ENCODE peak calls at places on chromosomes 3 and 15, in four cellular contexts. K, T, S and X are unnamed samples.

GRCh38 chr15:88882745-88883144 is 12.6 kb downstream of the HAPLN3 start:
- DNase-seq in S (no peak), T (no peak), K (peak; percentile 62), X (no peak)

GRCh38 chr3:42852443-42852842 is 23.2 kb downstream of the CYP8B1 start:
- DNase-seq in S (no peak), K (no peak), T (no peak), X (no peak)

GRCh38 chr3:33746412-33747116 is 28.5 kb upstream of the CLASP2 start:
- DNase-seq in K (no peak), S (no peak), T (no peak), X (no peak)

GRCh38 chr3:183764854-183765731 is 60.3 kb downstream of the MAP6D1 start:
- DNase-seq in S (no peak), K (peak; percentile 77), T (peak; percentile 67), X (peak; percentile 98)

GRCh38 chr3:182117583-182117982 is 405.9 kb downstream of the SOX2 start:
- DNase-seq in S (no peak), K (no peak), T (no peak), X (no peak)

GRCh38 chr3:30180305-30181275 is 425.8 kb upstream of the TGFBR2 start:
- DNase-seq in K (no peak), T (no peak), S (no peak), X (no peak)

GRCh38 chr15:78757636-78757905 is 53.7 kb downstream of the ADAMTS7 start:
- DNase-seq in T (no peak), K (no peak), S (no peak), X (no peak)

GRCh38 chr15:70604671-70605070 is 158.7 kb downstream of the UACA start:
- DNase-seq in S (no peak), T (peak; percentile 56), K (peak; percentile 37), X (no peak)

GRCh38 chr3:100455841-100456550 is 36.4 kb upstream of the TMEM45A start:
- DNase-seq in K (no peak), T (no peak), S (no peak), X (no peak)

GRCh38 chr3:100457811-100458210 is 34.6 kb upstream of the TMEM45A start:
- DNase-seq in T (no peak), K (no peak), S (no peak), X (no peak)

GRCh38 chr3:100458814-100459213 is 33.6 kb upstream of the TMEM45A start:
- DNase-seq in K (no peak), T (no peak), S (no peak), X (no peak)

GRCh38 chr3:100456745-100457144 is 35.7 kb upstream of the TMEM45A start:
- DNase-seq in S (no peak), T (no peak), K (no peak), X (no peak)

GRCh38 chr3:100454684-100455083 is 37.7 kb upstream of the TMEM45A start:
- DNase-seq in T (no peak), S (no peak), K (no peak), X (no peak)
- H3K4me3 ChIP-seq in T (no peak overlapping the region), S (no peak overlapping the region), K (no peak overlapping the region), X (no peak overlapping the region)

DNA sequence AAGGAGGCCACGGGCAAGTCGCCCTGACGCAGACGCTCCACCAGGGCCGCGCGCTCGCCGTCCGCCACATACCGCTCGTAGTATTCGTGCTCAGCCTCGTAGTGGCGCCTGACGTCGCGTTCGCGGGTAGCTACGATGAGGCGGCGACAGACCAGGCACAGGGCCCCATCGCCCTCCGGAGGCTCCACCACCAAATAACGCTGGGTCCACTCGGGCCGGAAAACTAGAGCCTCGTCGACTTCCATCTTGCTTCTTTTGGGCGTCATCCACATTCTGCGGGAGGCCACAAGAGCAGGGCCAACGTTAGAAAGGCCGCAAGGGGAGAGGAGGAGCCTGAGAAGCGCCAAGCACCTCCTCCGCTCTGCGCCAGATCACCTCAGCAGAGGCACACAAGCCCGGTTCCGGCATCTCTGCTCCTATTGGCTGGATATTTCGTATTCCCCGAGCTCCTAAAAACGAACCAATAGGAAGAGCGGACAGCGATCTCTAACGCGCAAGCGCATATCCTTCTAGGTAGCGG is at the start of gene EPM2AIP1:
- DNase-seq in T (peak; percentile 100), K (no peak), S (peak; percentile 96), X (no peak)
- TF ChIP-seq CTCF in T (peak; percentile 49), K (peak; percentile 28), S (peak; percentile 37), X (peak; percentile 50)

GRCh38 chr15:36877796-36878744 is 222.3 kb downstream of the MEIS2 start:
- DNase-seq in T (no peak), S (no peak), K (no peak), X (no peak)
- H3K4me3 ChIP-seq in T (no peak overlapping the region), S (no peak overlapping the region), K (no peak overlapping the region), X (no peak overlapping the region)

GRCh38 chr15:33314115-33314514 is 3.3 kb downstream of the RYR3 start:
- DNase-seq in T (no peak), K (no peak), S (no peak), X (no peak)
- TF ChIP-seq CTCF in T (no peak), K (no peak), S (no peak), X (no peak)

GRCh38 chr3:51340989-51341636 is 44.0 kb upstream of the MANF start:
- DNase-seq in T (no peak), S (no peak), K (peak; percentile 13), X (no peak)
- H3K4me3 ChIP-seq in T (no peak overlapping the region), S (no peak overlapping the region), K (no peak overlapping the region), X (no peak overlapping the region)

GRCh38 chr3:73614385-73614784 is 10.4 kb downstream of the PDZRN3 start:
- DNase-seq in S (no peak), K (peak; percentile 91), T (peak; percentile 39), X (no peak)
- TF ChIP-seq CTCF in S (no peak), K (no peak), T (no peak), X (no peak)

GRCh38 chr3:131608296-131608695 is 105.5 kb upstream of the MRPL3 start:
- DNase-seq in T (no peak), K (no peak), S (no peak), X (no peak)
- H3K4me3 ChIP-seq in T (no peak overlapping the region), K (no peak overlapping the region), S (no peak overlapping the region), X (no peak overlapping the region)

GRCh38 chr15:27530994-27531393 is 560.0 kb downstream of the GABRG3 start:
- DNase-seq in T (no peak), K (no peak), S (no peak), X (no peak)

GRCh38 chr15:27532358-27532757 is 561.4 kb downstream of the GABRG3 start:
- DNase-seq in T (no peak), K (no peak), S (no peak), X (no peak)

DNA sequence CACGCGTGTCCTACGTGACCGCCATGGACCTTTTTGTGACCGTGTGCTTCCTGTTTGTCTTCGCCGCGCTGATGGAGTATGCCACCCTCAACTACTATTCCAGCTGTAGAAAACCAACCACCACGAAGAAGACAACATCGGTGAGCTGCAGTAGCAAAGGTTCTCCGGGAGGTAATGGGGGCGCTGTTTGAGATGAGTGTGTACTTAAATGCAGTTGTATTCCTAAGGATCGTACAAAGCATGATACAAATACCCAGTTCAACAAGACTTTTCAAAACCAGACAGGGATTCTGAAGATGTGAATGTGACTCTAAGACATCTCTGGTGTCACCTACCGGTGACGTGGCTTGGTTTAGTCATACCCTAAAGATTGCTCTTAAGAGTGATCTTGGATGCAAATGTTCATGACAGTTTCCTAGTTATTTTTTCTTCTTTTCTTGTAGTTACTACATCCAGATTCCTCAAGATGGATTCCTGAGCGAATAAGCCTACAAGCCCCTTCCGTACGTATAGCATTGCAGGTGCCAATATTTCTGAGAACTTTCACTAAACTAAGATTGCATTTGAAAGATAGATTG is 556.6 kb downstream of the GABRG3 start:
- DNase-seq in T (no peak), S (no peak), K (no peak), X (no peak)
- TF ChIP-seq CTCF in T (no peak), S (no peak), K (no peak), X (peak; percentile 61)

GRCh38 chr3:54257114-54257513 is 134.8 kb downstream of the CACNA2D3 start:
- DNase-seq in S (no peak), K (no peak), T (no peak), X (no peak)
- H3K4me3 ChIP-seq in S (no peak overlapping the region), K (no peak overlapping the region), T (no peak overlapping the region), X (no peak overlapping the region)

GRCh38 chr15:52486003-52486996 is 42.4 kb downstream of the MYO5A start:
- DNase-seq in T (no peak), K (no peak), S (no peak), X (no peak)
- TF ChIP-seq CTCF in T (no peak), K (no peak), S (no peak), X (no peak)